ENCODE peak calls at places on chromosomes 7 and 10, in four cellular contexts. V is SK-N-SH, M is HepG2, O is ovary. F is an unnamed sample.
A peak's percentile ranks its signal among the peaks of the same experiment; 100 is the strongest.

GRCh38 chr7:92631067-92631829 is 41.1 kb upstream of the FAM133B start:
- DNase-seq in M (no peak), V (no peak), O (no peak), F (no peak)

GRCh38 chr10:51748959-51749358 is 49.6 kb upstream of the CSTF2T start:
- DNase-seq in O (no peak), V (no peak), M (no peak), F (no peak)

GRCh38 chr7:157687845-157688244 is 351.0 kb downstream of the DNAJB6 start:
- DNase-seq in V (no peak), M (no peak), O (no peak), F (peak; percentile 12)

GRCh38 chr10:102565793-102566192 is 62.0 kb downstream of the SUFU start:
- DNase-seq in V (no peak), O (no peak), M (peak; percentile 9), F (no peak)

GRCh38 chr7:52100-52499 is 140.3 kb upstream of the FAM20C start:
- DNase-seq in O (no peak), M (no peak), V (no peak), F (peak; percentile 28)

GRCh38 chr10:95865814-95866447 is 41.8 kb upstream of the CC2D2B start:
- DNase-seq in O (no peak), V (no peak), M (peak; percentile 78), F (no peak)

GRCh38 chr7:272631-273030 is 17.3 kb upstream of the FOXL3 start:
- DNase-seq in V (no peak), O (no peak), M (no peak), F (no peak)

GRCh38 chr7:141541375-141541774 is 9.8 kb upstream of the AGK start:
- DNase-seq in O (no peak), M (no peak), V (no peak), F (no peak)

GRCh38 chr10:99382181-99382580 is 48.2 kb downstream of the GOT1 start:
- DNase-seq in O (no peak), M (no peak), V (no peak), F (no peak)

GRCh38 chr10:85642421-85643170 is 724.0 kb downstream of the GRID1 start:
- DNase-seq in V (no peak), O (no peak), M (peak; percentile 65), F (no peak)

GRCh38 chr10:85645851-85646250 is 720.7 kb downstream of the GRID1 start:
- DNase-seq in V (no peak), M (no peak), O (no peak), F (no peak)

GRCh38 chr10:85645097-85645496 is 721.5 kb downstream of the GRID1 start:
- DNase-seq in O (no peak), V (no peak), M (peak; percentile 17), F (no peak)

GRCh38 chr10:85643171-85643838 is 723.3 kb downstream of the GRID1 start:
- DNase-seq in V (no peak), M (no peak), O (no peak), F (no peak)

GRCh38 chr10:85643839-85644525 is 722.6 kb downstream of the GRID1 start:
- DNase-seq in O (no peak), M (peak; percentile 29), V (no peak), F (no peak)
- TF ChIP-seq EP300 in O (no peak), M (no peak), V (no peak), F (no peak)

DNA sequence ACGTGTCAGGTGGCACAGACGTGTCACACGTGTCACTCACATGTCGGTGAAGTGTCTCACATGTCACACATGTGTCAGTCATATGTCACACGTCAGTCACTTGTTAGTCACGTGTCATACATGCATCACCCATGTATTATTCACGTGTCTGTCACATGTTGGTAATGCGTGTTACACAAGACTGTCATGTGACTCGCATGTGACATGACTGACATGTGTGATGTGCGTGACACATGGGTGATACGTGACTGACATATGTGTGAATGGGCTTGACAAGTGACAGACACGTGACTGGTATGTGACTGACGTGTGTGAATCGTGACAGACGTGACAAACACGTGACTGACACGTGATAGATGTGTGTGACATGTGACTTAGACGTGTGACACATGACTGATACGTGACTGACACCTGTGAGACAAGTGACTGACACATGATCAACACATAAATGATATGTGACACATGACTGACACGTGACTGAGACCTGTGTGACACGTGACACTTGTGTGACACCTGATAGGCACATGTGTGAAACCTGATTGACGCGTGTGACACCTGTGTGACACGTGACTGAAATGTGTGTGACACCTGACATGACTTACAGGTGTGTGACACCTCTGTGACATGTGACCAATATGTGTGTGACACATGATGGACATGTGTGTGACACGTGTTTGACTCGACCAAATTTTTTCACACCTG is 56.1 kb downstream of the ZNF92 start:
- DNase-seq in M (no peak), O (no peak), V (no peak), F (no peak)
- TF ChIP-seq EP300 in M (no peak), O (no peak), V (no peak), F (no peak)

GRCh38 chr10:18505719-18506118 is 145.7 kb downstream of the NSUN6 start:
- DNase-seq in V (no peak), O (no peak), M (no peak), F (no peak)
- TF ChIP-seq EP300 in V (peak; percentile 55), O (no peak), M (no peak), F (no peak)

GRCh38 chr7:78057571-78057970 is 259.0 kb downstream of the PHTF2 start:
- DNase-seq in O (no peak), V (no peak), M (no peak), F (no peak)

GRCh38 chr7:78052112-78052511 is 253.5 kb downstream of the PHTF2 start:
- DNase-seq in V (no peak), O (no peak), M (no peak), F (no peak)

GRCh38 chr7:78055579-78055978 is 257.0 kb downstream of the PHTF2 start:
- DNase-seq in M (no peak), V (no peak), O (no peak), F (no peak)

GRCh38 chr7:78055160-78055559 is 256.6 kb downstream of the PHTF2 start:
- DNase-seq in O (no peak), M (no peak), V (no peak), F (no peak)
- TF ChIP-seq EP300 in O (no peak), M (no peak), V (no peak), F (no peak)

DNA sequence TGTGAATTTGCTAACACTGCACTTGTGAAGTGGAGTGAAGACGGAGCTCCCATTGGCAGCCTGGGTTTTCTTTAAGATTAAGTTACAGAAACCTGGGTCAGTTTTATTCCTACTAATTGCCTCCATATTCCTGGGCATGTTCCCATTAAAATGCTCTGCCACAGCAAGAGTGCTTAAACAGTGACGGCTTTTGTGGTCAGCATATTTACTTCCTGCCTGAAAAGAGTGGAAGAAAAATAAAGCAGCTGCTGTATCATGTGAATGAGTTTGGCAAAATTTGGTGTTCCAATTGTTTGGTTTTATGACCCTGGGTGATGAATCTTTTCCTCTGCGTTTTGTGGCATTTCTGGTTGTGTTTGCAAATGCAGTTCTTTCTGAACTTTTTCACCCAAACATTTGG is 96.9 kb upstream of the PLXDC2 start:
- DNase-seq in V (no peak), M (no peak), O (no peak), F (no peak)
- TF ChIP-seq EP300 in V (peak; percentile 61), M (no peak), O (no peak), F (no peak)

GRCh38 chr10:113854019-113854756 is at the start of the genes DCLRE1A and NHLRC2:
- DNase-seq in M (peak; percentile 68), V (peak; percentile 82), O (peak; percentile 80), F (peak; percentile 85)
- TF ChIP-seq EP300 in M (peak; percentile 48), V (peak; percentile 32), O (no peak), F (no peak)

DNA sequence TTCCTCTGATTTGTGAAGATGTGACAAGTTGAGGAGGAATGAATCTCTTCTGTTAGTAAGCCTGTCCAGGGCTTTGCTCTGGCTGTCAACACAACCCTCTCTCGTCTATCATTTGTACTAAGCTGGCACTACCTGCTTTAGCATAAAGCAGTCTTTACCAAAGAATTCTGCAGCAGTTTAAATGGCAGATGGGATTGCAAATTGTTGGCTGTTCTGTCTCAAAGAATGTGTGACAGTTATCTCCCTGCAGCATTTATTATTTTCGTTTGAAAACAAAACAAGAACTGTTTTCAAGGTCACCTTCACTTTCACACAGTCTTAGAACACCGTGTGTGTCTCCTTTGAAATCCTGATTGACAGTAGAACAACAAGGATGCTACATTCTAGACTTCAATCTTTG is 4.8 kb upstream of the LAMB1 start:
- DNase-seq in V (peak; percentile 31), O (no peak), M (no peak), F (no peak)
- TF ChIP-seq EP300 in V (no peak), O (no peak), M (no peak), F (no peak)

GRCh38 chr10:117997673-117998072 is 49.1 kb downstream of the RAB11FIP2 start:
- DNase-seq in V (no peak), M (no peak), O (no peak), F (no peak)

GRCh38 chr10:118003146-118003545 is 43.6 kb downstream of the RAB11FIP2 start:
- DNase-seq in M (no peak), V (no peak), O (no peak), F (no peak)

GRCh38 chr10:117996709-117997108 is 50.0 kb downstream of the RAB11FIP2 start:
- DNase-seq in M (no peak), O (no peak), V (no peak), F (no peak)

GRCh38 chr10:118007773-118008172 is 39.0 kb downstream of the RAB11FIP2 start:
- DNase-seq in O (no peak), V (no peak), M (no peak), F (no peak)

GRCh38 chr10:118002581-118002980 is 44.2 kb downstream of the RAB11FIP2 start:
- DNase-seq in O (no peak), M (no peak), V (no peak), F (no peak)
- TF ChIP-seq EP300 in O (no peak), M (no peak), V (no peak), F (no peak)

DNA sequence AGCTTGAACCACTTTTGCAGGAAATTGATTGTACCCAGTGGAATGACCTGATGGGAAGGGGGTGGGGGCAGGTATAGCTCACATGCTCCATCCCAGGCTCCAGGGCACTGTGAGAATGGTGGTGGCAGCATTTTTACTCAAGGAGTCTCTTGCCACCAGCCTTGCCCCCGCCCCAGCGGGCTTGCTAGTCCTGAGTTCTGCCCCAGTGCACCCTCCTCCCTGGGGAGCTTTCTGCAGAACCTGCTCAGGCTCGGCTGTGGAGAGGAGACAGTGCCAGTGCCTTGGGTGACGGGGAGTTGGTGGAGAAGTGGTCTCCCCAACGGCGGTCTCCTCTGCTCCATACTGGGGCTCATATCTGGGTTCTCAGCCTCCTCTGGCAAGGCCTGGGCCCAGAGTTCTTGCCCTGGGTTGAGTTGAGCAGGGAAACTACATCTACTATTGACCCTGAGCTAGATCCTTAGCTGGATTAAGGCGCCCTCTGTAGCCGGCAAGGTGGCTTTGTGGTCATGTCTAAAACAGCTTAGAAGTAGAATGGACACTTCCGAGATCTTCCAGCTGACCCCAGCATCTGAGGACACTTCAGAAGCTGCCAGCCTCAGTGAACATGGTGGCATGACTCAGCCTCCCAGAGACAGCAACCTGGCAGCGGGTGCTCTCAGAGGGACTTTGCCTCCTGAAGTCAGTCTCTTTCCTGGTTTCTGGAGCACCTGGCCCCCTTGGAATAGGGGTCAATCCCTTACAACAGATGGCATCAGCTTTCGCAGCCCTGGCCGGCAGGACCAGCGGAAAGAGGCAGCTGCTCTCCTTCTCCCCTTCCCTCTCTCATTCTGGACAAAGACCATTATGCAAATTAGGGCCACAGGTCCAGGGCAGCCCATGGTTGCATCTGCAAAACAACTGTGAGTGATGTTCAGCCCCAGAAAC is 363.4 kb upstream of the MKI67 start:
- DNase-seq in M (no peak), V (no peak), O (no peak), F (no peak)
- TF ChIP-seq EP300 in M (no peak), V (no peak), O (no peak), F (no peak)

F was measured in suprapubic skin.